ENCODE peak calls at places on chromosomes 5 and 9, in six cellular contexts. One of them, this sample, is unnamed.

GRCh38 chr5:179558912-179559279 is 8.5 kb downstream of the RUFY1 start:
- DNase-seq in pancreas: peak; percentile 43
- DNase-seq in left lung: no peak
- DNase-seq in thoracic aorta: no peak
- DNase-seq in cardiac muscle cell: peak; percentile 38
- DNase-seq in heart right ventricle: no peak
- DNase-seq in this sample: no peak

GRCh38 chr9:110207071-110207923 is 662 bp downstream of the C9orf152 start:
- DNase-seq in heart right ventricle: no peak
- DNase-seq in left lung: peak; percentile 85
- DNase-seq in cardiac muscle cell: no peak
- DNase-seq in thoracic aorta: no peak
- DNase-seq in pancreas: peak; percentile 93
- DNase-seq in this sample: no peak

GRCh38 chr5:94240064-94240463 is 378.3 kb downstream of the KIAA0825 start:
- DNase-seq in heart right ventricle: no peak
- DNase-seq in thoracic aorta: no peak
- DNase-seq in left lung: no peak
- DNase-seq in cardiac muscle cell: no peak
- DNase-seq in pancreas: no peak
- DNase-seq in this sample: no peak

GRCh38 chr5:178113841-178114324 is 551 bp downstream of the N4BP3 start:
- DNase-seq in thoracic aorta: no peak
- DNase-seq in cardiac muscle cell: peak; percentile 53
- DNase-seq in pancreas: peak; percentile 42
- DNase-seq in heart right ventricle: no peak
- DNase-seq in left lung: peak; percentile 79
- DNase-seq in this sample: no peak

GRCh38 chr9:127523312-127523851 is 72.1 kb downstream of the LRSAM1 start:
- DNase-seq in thoracic aorta: no peak
- DNase-seq in left lung: peak; percentile 51
- DNase-seq in heart right ventricle: peak; percentile 6
- DNase-seq in pancreas: peak; percentile 47
- DNase-seq in cardiac muscle cell: no peak
- DNase-seq in this sample: no peak

GRCh38 chr5:109987970-109988369 is 298.2 kb downstream of the MAN2A1 start:
- DNase-seq in heart right ventricle: no peak
- DNase-seq in left lung: no peak
- DNase-seq in pancreas: no peak
- DNase-seq in thoracic aorta: no peak
- DNase-seq in cardiac muscle cell: no peak
- DNase-seq in this sample: no peak

GRCh38 chr9:5553211-5553610 is 42.9 kb downstream of the PDCD1LG2 start:
- DNase-seq in cardiac muscle cell: no peak
- DNase-seq in thoracic aorta: no peak
- DNase-seq in left lung: no peak
- DNase-seq in pancreas: no peak
- DNase-seq in heart right ventricle: no peak
- DNase-seq in this sample: no peak

GRCh38 chr9:68454579-68455334 is 85.9 kb downstream of the TMEM252 start:
- DNase-seq in heart right ventricle: no peak
- DNase-seq in pancreas: no peak
- DNase-seq in left lung: no peak
- DNase-seq in thoracic aorta: no peak
- DNase-seq in cardiac muscle cell: no peak
- DNase-seq in this sample: no peak

GRCh38 chr9:107422189-107422802 is 67.3 kb downstream of the KLF4 start:
- DNase-seq in pancreas: peak; percentile 62
- DNase-seq in heart right ventricle: peak; percentile 71
- DNase-seq in thoracic aorta: no peak
- DNase-seq in cardiac muscle cell: peak; percentile 90
- DNase-seq in left lung: peak; percentile 77
- DNase-seq in this sample: no peak

GRCh38 chr9:116000748-116001329 is 152.8 kb upstream of the PAPPA start:
- DNase-seq in pancreas: no peak
- DNase-seq in cardiac muscle cell: peak; percentile 32
- DNase-seq in left lung: no peak
- DNase-seq in heart right ventricle: no peak
- DNase-seq in thoracic aorta: no peak
- DNase-seq in this sample: no peak

GRCh38 chr5:178259623-178260536 is 27.3 kb upstream of the PHYKPL start:
- DNase-seq in thoracic aorta: no peak
- DNase-seq in cardiac muscle cell: no peak
- DNase-seq in left lung: peak; percentile 43
- DNase-seq in heart right ventricle: no peak
- DNase-seq in pancreas: no peak
- DNase-seq in this sample: no peak

GRCh38 chr5:6745706-6746217 is 32.5 kb downstream of the TENT4A start:
- DNase-seq in thoracic aorta: no peak
- DNase-seq in cardiac muscle cell: peak; percentile 56
- DNase-seq in heart right ventricle: no peak
- DNase-seq in left lung: no peak
- DNase-seq in pancreas: no peak
- DNase-seq in this sample: peak; percentile 29

GRCh38 chr5:141637266-141637692 is 482 bp downstream of the RELL2 start:
- DNase-seq in heart right ventricle: no peak
- DNase-seq in thoracic aorta: no peak
- DNase-seq in left lung: peak; percentile 88
- DNase-seq in cardiac muscle cell: no peak
- DNase-seq in pancreas: peak; percentile 61
- DNase-seq in this sample: peak; percentile 61

GRCh38 chr9:4955836-4956235 is 29.2 kb upstream of the JAK2 start:
- DNase-seq in left lung: no peak
- DNase-seq in cardiac muscle cell: no peak
- DNase-seq in thoracic aorta: no peak
- DNase-seq in heart right ventricle: no peak
- DNase-seq in pancreas: no peak
- DNase-seq in this sample: no peak

GRCh38 chr5:167814828-167815227 is 476.6 kb upstream of the WWC1 start:
- DNase-seq in pancreas: no peak
- DNase-seq in left lung: no peak
- DNase-seq in cardiac muscle cell: no peak
- DNase-seq in heart right ventricle: no peak
- DNase-seq in thoracic aorta: no peak
- DNase-seq in this sample: no peak

GRCh38 chr5:169004551-169004950 is 296.4 kb downstream of the SLIT3 start:
- DNase-seq in left lung: no peak
- DNase-seq in thoracic aorta: no peak
- DNase-seq in pancreas: no peak
- DNase-seq in cardiac muscle cell: no peak
- DNase-seq in heart right ventricle: no peak
- DNase-seq in this sample: no peak

GRCh38 chr5:36701085-36701691 is 94.8 kb downstream of the SLC1A3 start:
- DNase-seq in thoracic aorta: no peak
- DNase-seq in pancreas: no peak
- DNase-seq in heart right ventricle: peak; percentile 50
- DNase-seq in cardiac muscle cell: peak; percentile 95
- DNase-seq in left lung: no peak
- DNase-seq in this sample: no peak

GRCh38 chr9:131448818-131449217 is 53.9 kb upstream of the POMT1 start:
- DNase-seq in heart right ventricle: no peak
- DNase-seq in left lung: no peak
- DNase-seq in pancreas: no peak
- DNase-seq in thoracic aorta: no peak
- DNase-seq in cardiac muscle cell: no peak
- DNase-seq in this sample: no peak
- H3K36me3 ChIP-seq in heart right ventricle: no peaks in the 10 kb centered on the region
- H3K36me3 ChIP-seq in left lung: peaks cover 97% of the 10 kb centered on the region
- H3K36me3 ChIP-seq in pancreas: peaks cover 4% of the 10 kb centered on the region
- H3K36me3 ChIP-seq in thoracic aorta: peaks cover 54% of the 10 kb centered on the region
- H3K36me3 ChIP-seq in cardiac muscle cell: peaks cover 74% of the 10 kb centered on the region
- H3K36me3 ChIP-seq in this sample: peaks cover 52% of the 10 kb centered on the region

DNA sequence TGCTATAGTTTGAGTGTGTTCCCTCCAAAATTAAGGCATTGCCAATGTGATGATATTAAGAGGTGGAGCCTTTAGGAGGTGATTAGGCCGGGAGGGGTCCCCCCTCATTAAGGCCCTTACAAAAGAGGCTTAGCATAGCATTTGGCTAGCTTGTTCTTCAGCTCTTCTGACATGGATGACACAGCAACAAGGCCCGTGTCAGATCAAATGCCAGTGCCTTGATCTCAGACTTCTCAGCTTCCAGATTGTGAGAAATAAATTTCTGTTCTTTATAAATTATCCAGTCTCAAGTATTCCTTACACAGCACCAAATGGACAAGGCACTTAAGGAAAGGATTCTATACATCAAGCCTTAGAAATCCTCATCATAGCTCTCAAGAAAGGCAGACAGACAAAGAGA is 31.8 kb downstream of the SLC38A9 start:
- DNase-seq in left lung: no peak
- DNase-seq in thoracic aorta: no peak
- DNase-seq in heart right ventricle: no peak
- DNase-seq in pancreas: no peak
- DNase-seq in cardiac muscle cell: no peak
- DNase-seq in this sample: no peak
- TF ChIP-seq CTCF in left lung: no peak
- TF ChIP-seq CTCF in thoracic aorta: no peak
- TF ChIP-seq CTCF in heart right ventricle: no peak
- TF ChIP-seq CTCF in pancreas: no peak
- TF ChIP-seq CTCF in cardiac muscle cell: no peak
- TF ChIP-seq CTCF in this sample: no peak

GRCh38 chr5:127521138-127521770 is 3.8 kb downstream of the PRRC1 start:
- DNase-seq in cardiac muscle cell: no peak
- DNase-seq in left lung: no peak
- DNase-seq in pancreas: no peak
- DNase-seq in thoracic aorta: no peak
- DNase-seq in heart right ventricle: no peak
- DNase-seq in this sample: no peak

GRCh38 chr5:127517480-127518318 is at the start of gene PRRC1:
- DNase-seq in left lung: peak; percentile 94
- DNase-seq in thoracic aorta: peak; percentile 31
- DNase-seq in heart right ventricle: peak; percentile 73
- DNase-seq in cardiac muscle cell: peak; percentile 90
- DNase-seq in pancreas: peak; percentile 85
- DNase-seq in this sample: peak; percentile 53

GRCh38 chr5:127518319-127518621 is 830 bp downstream of the PRRC1 start:
- DNase-seq in thoracic aorta: no peak
- DNase-seq in heart right ventricle: no peak
- DNase-seq in cardiac muscle cell: no peak
- DNase-seq in pancreas: no peak
- DNase-seq in left lung: no peak
- DNase-seq in this sample: no peak

GRCh38 chr5:127517110-127517479 is 345 bp upstream of the PRRC1 start:
- DNase-seq in heart right ventricle: no peak
- DNase-seq in cardiac muscle cell: no peak
- DNase-seq in left lung: no peak
- DNase-seq in thoracic aorta: peak; percentile 11
- DNase-seq in pancreas: no peak
- DNase-seq in this sample: no peak

DNA sequence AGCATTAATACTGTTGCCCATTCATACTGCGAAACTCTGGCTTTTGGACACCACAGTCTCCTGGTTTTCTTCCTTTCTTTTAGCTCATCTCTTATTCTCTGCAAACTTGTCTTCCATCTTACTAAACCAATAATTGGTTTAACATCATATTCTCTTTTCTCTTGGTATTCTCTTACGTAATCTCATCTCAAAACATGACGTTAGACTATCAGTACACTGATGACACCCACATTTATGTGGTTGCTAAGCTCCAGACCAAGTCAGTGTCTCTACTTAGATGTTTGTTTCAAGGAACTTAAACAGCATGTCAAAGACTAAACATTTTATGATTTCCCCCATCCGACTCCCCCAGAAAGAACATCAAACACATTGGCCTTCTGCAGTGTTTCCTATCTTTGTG is 2.1 kb downstream of the PRRC1 start:
- DNase-seq in pancreas: no peak
- DNase-seq in left lung: no peak
- DNase-seq in thoracic aorta: no peak
- DNase-seq in heart right ventricle: no peak
- DNase-seq in cardiac muscle cell: no peak
- DNase-seq in this sample: no peak
- H3K36me3 ChIP-seq in pancreas: no peaks in the 10 kb centered on the region
- H3K36me3 ChIP-seq in left lung: peaks cover 28% of the 10 kb centered on the region
- H3K36me3 ChIP-seq in thoracic aorta: peaks cover 6% of the 10 kb centered on the region
- H3K36me3 ChIP-seq in heart right ventricle: no peaks in the 10 kb centered on the region
- H3K36me3 ChIP-seq in cardiac muscle cell: peaks cover 12% of the 10 kb centered on the region
- H3K36me3 ChIP-seq in this sample: peaks cover 1% of the 10 kb centered on the region

GRCh38 chr9:88075966-88076285 is 62.3 kb downstream of the SPATA31C2 start:
- DNase-seq in thoracic aorta: no peak
- DNase-seq in heart right ventricle: no peak
- DNase-seq in pancreas: no peak
- DNase-seq in cardiac muscle cell: no peak
- DNase-seq in left lung: no peak
- DNase-seq in this sample: no peak
- TF ChIP-seq CTCF in thoracic aorta: peak; percentile 23
- TF ChIP-seq CTCF in heart right ventricle: no peak
- TF ChIP-seq CTCF in pancreas: no peak
- TF ChIP-seq CTCF in cardiac muscle cell: no peak
- TF ChIP-seq CTCF in left lung: no peak
- TF ChIP-seq CTCF in this sample: no peak

DNA sequence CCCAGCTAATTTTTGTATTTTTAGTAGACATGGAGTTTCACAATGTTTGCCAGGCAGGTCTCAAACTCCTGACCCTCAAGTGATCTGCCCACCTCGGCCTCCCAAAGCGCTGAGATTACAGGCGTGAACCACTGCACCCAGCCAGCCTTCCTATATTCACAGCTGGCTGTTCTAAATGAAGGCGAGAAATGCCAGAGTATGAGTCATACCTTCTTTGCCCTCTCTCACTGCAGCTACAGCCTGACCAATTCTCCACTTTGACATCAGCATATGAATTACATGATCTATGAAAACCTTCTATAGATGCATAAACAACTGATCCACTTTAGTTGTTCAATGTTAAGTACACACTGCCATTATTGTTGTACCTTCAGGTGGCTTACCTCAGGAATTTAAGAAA is 14.5 kb downstream of the APTX start:
- DNase-seq in cardiac muscle cell: no peak
- DNase-seq in left lung: no peak
- DNase-seq in thoracic aorta: no peak
- DNase-seq in heart right ventricle: no peak
- DNase-seq in pancreas: no peak
- DNase-seq in this sample: no peak
- H3K36me3 ChIP-seq in cardiac muscle cell: peaks cover 48% of the 10 kb centered on the region
- H3K36me3 ChIP-seq in left lung: peaks cover 94% of the 10 kb centered on the region
- H3K36me3 ChIP-seq in thoracic aorta: peaks cover 48% of the 10 kb centered on the region
- H3K36me3 ChIP-seq in heart right ventricle: no peaks in the 10 kb centered on the region
- H3K36me3 ChIP-seq in pancreas: no peaks in the 10 kb centered on the region
- H3K36me3 ChIP-seq in this sample: peaks cover 38% of the 10 kb centered on the region

This sample was measured in CD8-positive, alpha-beta T cell.